ENCODE peak calls at places on chromosomes 4 and X, in four cellular contexts. X is endothelial cell, I is fibroblast of mammary gland, Q is transverse colon. U is an unnamed sample.

GRCh38 chr4:39635023-39635422 is 3.6 kb downstream of the SMIM14 start:
- DNase-seq in I (no peak), Q (peak; percentile 52), X (no peak), U (no peak)

GRCh38 chr4:24417206-24417605 is 167.1 kb downstream of the DHX15 start:
- DNase-seq in I (peak; percentile 29), X (no peak), Q (no peak), U (no peak)

GRCh38 chr4:48237996-48238645 is 31.5 kb downstream of the TEC start:
- DNase-seq in Q (no peak), I (peak; percentile 65), X (no peak), U (no peak)

GRCh38 chr4:82661601-82662000 is 99.8 kb upstream of the TMEM150C start:
- DNase-seq in Q (no peak), I (no peak), X (no peak), U (no peak)

GRCh38 chr4:15400911-15401671 is 26.7 kb upstream of the C1QTNF7 start:
- DNase-seq in I (peak; percentile 64), X (no peak), Q (peak; percentile 16), U (no peak)

GRCh38 chr4:106565727-106566126 is 197.1 kb upstream of the GIMD1 start:
- DNase-seq in I (peak; percentile 13), X (no peak), Q (no peak), U (no peak)

GRCh38 chr4:183438458-183439113 is 5.8 kb upstream of the CDKN2AIP start:
- DNase-seq in I (peak; percentile 83), Q (peak; percentile 41), X (no peak), U (no peak)

GRCh38 chrX:69024931-69025330 is 140.3 kb downstream of the PJA1 start:
- DNase-seq in I (peak; percentile 61), Q (peak; percentile 73), X (no peak), U (no peak)

GRCh38 chr4:22179124-22179874 is 230.7 kb upstream of the KCNIP4 start:
- DNase-seq in I (peak; percentile 97), Q (no peak), X (no peak), U (no peak)

GRCh38 chr4:71860643-71861042 is 76.8 kb upstream of the GC start:
- DNase-seq in X (no peak), I (peak; percentile 25), Q (no peak), U (no peak)

GRCh38 chrX:30906726-30907125 is 17.7 kb upstream of the TAB3 start:
- DNase-seq in I (peak; percentile 58), Q (no peak), X (no peak), U (no peak)

GRCh38 chrX:116499780-116500179 is 37.0 kb upstream of the CT83 start:
- DNase-seq in Q (no peak), I (peak; percentile 25), X (no peak), U (no peak)

GRCh38 chrX:23959781-23960180 is 52.0 kb downstream of the CXorf58 start:
- DNase-seq in X (no peak), Q (no peak), I (no peak), U (no peak)

GRCh38 chr4:132101526-132101925 is 1047.6 kb upstream of the PCDH10 start:
- DNase-seq in X (no peak), Q (no peak), I (peak; percentile 21), U (no peak)

GRCh38 chrX:78708171-78708570 is 39.3 kb upstream of the LPAR4 start:
- DNase-seq in I (peak; percentile 62), Q (peak; percentile 8), X (peak; percentile 4), U (no peak)
- TF ChIP-seq CTCF in I (peak; percentile 71), Q (peak; percentile 23), X (no peak), U (no peak)

GRCh38 chrX:144896323-144896722 is 351.0 kb upstream of the SPANXN1 start:
- DNase-seq in X (no peak), I (peak; percentile 4), Q (no peak), U (no peak)
- TF ChIP-seq CTCF in X (no peak), I (peak; percentile 23), Q (no peak), U (no peak)

GRCh38 chrX:88135735-88136134 is 611.3 kb upstream of the CPXCR1 start:
- DNase-seq in Q (no peak), I (peak; percentile 1), X (no peak), U (no peak)
- TF ChIP-seq CTCF in Q (no peak), I (peak; percentile 10), X (no peak), U (peak; percentile 23)

GRCh38 chrX:153634832-153635231 is 12.2 kb upstream of the DUSP9 start:
- DNase-seq in X (no peak), I (no peak), Q (no peak), U (no peak)

GRCh38 chrX:153637121-153638040 is 9.6 kb upstream of the DUSP9 start:
- DNase-seq in X (no peak), I (no peak), Q (no peak), U (no peak)

GRCh38 chrX:153635388-153635787 is 11.6 kb upstream of the DUSP9 start:
- DNase-seq in I (no peak), Q (no peak), X (no peak), U (no peak)

GRCh38 chrX:153636716-153637115 is 10.3 kb upstream of the DUSP9 start:
- DNase-seq in X (no peak), Q (no peak), I (no peak), U (no peak)

GRCh38 chrX:153635788-153636668 is 11.0 kb upstream of the DUSP9 start:
- DNase-seq in I (peak; percentile 4), Q (no peak), X (peak; percentile 55), U (no peak)
- TF ChIP-seq CTCF in I (peak; percentile 25), Q (peak; percentile 13), X (no peak), U (peak; percentile 35)

DNA sequence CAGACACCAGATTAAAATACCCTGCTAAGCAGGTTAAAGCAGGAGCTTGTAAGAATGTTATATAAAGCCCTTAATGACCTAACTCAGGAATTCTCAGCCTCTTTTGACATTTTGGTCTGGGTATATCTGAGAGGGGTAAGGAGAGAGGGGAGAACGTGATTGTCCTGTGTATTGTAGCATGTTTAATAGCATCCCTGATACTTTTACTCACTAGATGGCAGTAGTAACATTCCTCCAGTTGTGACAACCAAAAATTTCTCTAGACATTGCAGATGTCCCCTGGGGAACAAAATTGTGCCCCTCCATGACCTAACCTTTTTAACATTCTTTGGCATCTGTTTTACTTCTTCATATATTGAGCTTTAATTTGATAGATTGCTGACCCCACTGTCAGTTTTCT is 17.9 kb downstream of the SMARCA5 start:
- DNase-seq in I (peak; percentile 16), X (no peak), Q (no peak), U (no peak)
- TF ChIP-seq CTCF in I (peak; percentile 48), X (no peak), Q (no peak), U (peak; percentile 33)